ENCODE peak calls at places on chromosomes 3 and 15, in eight cellular contexts. Y is ovary, X is A549, C is right lobe of liver, N is NB4, F is endothelial cell of umbilical vein, T is sigmoid colon, R is breast epithelium. U is an unnamed sample.

GRCh38 chr3:126743350-126743749 is 39.3 kb downstream of the CHCHD6 start:
- DNase-seq in F (no peak), Y (no peak), C (no peak), R (no peak), T (no peak), N (no peak), X (no peak), U (no peak)

GRCh38 chr3:72820405-72820804 is 27.8 kb downstream of the SHQ1 start:
- DNase-seq in C (no peak), R (no peak), F (peak), Y (no peak), N (no peak), T (no peak), X (no peak), U (no peak)

GRCh38 chr15:85805392-85805791 is 10.7 kb upstream of the KLHL25 start:
- DNase-seq in T (no peak), C (no peak), Y (no peak), R (no peak), N (no peak), F (no peak), X (no peak), U (no peak)

GRCh38 chr3:157103860-157104259 is 56.1 kb downstream of the CCNL1 start:
- DNase-seq in T (no peak), X (no peak), Y (no peak), C (no peak), R (no peak), N (no peak), F (no peak), U (no peak)

GRCh38 chr3:20511863-20512262 is 325.9 kb upstream of the SGO1 start:
- DNase-seq in T (no peak), Y (no peak), F (peak), X (peak), N (peak), C (no peak), R (no peak), U (no peak)

GRCh38 chr3:53156368-53156834 is 4.6 kb upstream of the PRKCD start:
- DNase-seq in T (no peak), X (no peak), N (no peak), F (no peak), R (no peak), Y (no peak), C (no peak), U (no peak)

GRCh38 chr3:172613845-172614244 is 90.6 kb upstream of the TNFSF10 start:
- DNase-seq in R (no peak), C (no peak), Y (no peak), F (no peak), N (peak), T (no peak), X (no peak), U (no peak)

GRCh38 chr3:194251891-194252560 is 99.1 kb downstream of the CPN2 start:
- DNase-seq in N (no peak), Y (no peak), R (no peak), T (no peak), X (no peak), C (no peak), F (no peak), U (no peak)

GRCh38 chr3:114554716-114555115 is 260.9 kb downstream of the TIGIT start:
- DNase-seq in X (no peak), F (no peak), N (no peak), Y (no peak), R (no peak), T (no peak), C (no peak), U (no peak)

DNA sequence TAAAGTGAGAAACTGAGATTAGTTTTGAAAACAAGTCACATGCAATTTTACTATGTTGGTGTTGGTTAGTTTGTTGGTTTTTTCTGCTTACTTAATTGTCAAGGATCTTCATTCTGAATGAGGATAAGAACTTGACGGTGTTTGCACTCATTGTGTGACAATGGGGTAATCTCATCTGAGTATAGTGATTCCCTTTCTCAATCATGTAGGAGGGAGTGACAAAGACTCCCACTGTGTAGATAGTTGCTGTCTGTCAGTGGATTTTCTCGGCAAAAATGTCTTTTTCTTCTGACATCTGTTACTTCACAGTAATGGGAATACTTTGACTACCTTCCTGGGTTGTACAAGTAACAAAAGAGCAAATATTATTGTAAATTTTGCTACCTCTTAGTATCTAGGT is 23.5 kb downstream of the KCNH8 start:
- DNase-seq in T (no peak), R (no peak), N (no peak), C (no peak), Y (no peak), F (no peak), X (no peak), U (no peak)
- TF ChIP-seq POLR2A in T (no peak), R (no peak), N (no peak), C (no peak), Y (no peak), F (no peak), X (no peak), U (no peak)

GRCh38 chr3:50627407-50628051 is 10.6 kb downstream of the MAPKAPK3 start:
- DNase-seq in C (no peak), R (no peak), N (peak), F (peak), Y (no peak), T (no peak), X (peak), U (peak)
- TF ChIP-seq CTCF in C (no peak), R (no peak), N (no peak), F (peak), Y (no peak), T (no peak), X (peak), U (peak)

DNA sequence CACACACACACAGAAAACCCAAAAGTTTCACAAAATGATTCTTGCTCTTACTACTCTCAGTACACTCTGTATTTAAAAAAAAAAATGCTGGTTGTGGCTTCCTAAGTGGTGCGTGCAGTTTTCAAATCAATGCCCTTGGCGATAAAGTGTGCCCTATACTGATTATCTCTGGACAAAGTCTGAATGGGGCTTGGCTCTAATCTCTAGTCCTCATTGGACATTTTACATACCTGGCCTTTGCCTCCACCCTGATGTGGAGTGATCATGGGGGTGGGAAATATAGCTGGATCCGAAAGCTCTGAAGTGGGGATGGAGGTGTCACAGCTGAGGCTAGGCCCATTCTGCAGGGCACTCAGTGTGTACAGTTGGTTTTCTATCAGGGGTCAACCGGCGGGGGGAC is 14.1 kb downstream of the B3GNT5 start:
- DNase-seq in C (no peak), R (no peak), X (no peak), Y (no peak), F (no peak), N (no peak), T (no peak), U (no peak)
- TF ChIP-seq POLR2A in C (no peak), R (no peak), X (no peak), Y (no peak), F (no peak), N (no peak), T (no peak), U (no peak)

DNA sequence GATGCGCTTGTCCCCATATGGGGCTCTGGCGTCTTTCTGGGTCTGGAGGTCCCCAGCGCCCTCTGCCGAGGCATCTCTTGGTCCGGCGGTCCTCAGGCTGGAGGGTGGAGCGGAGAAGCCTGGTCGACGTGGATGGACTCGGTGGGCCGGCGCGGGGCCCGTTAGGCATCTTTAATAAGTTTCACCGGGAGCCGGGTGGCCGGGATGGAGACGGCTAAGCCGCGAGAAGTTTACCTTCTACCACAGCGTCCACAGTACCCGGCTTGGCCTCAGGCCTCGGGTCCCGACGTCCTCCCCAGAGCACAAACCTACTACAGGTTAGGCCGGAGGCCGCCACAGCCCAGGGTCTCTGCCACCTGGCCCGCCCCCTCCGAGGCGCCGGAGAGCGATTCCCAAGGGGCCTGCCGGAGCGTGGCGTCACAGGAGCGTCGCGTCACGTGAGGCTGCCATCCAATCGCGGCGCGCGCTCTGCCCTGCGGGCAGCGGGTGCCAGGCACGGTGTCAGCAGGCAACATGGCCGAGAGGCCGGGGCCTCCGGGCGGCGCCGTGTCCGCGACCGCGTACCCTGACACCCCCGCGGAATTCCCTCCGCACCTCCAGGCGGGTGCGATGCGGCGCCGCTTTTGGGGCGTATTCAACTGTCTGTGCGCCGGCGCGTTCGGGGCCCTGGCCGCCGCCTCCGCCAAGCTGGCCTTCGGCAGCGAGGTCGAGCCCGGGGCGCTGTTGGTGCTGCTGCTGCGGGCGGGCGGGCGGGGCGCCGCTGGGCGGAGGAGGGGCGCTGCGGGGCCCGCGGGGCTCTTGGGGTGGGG is at the start of gene TMEM42:
- DNase-seq in Y (peak), N (peak), T (peak), R (peak), X (peak), F (peak), C (peak), U (peak)
- TF ChIP-seq CTCF in Y (no peak), N (no peak), T (no peak), R (no peak), X (no peak), F (peak), C (no peak), U (peak)

GRCh38 chr15:74798388-74799254 is 14.0 kb upstream of the LMAN1L start:
- DNase-seq in C (peak), R (peak), N (no peak), Y (no peak), T (peak), X (no peak), F (no peak), U (peak)
- TF ChIP-seq POLR2A in C (peak), R (no peak), N (no peak), Y (no peak), T (no peak), X (no peak), F (no peak), U (no peak)

GRCh38 chr3:61371123-61371522 is 119.9 kb upstream of the FHIT start:
- DNase-seq in Y (no peak), F (peak), N (peak), R (no peak), T (no peak), C (no peak), X (peak), U (no peak)
- TF ChIP-seq CTCF in Y (no peak), F (peak), N (peak), R (no peak), T (peak), C (peak), X (peak), U (no peak)

GRCh38 chr15:68316061-68316804 is 38.7 kb downstream of the FEM1B start:
- DNase-seq in R (peak), C (no peak), X (no peak), T (peak), Y (peak), N (no peak), F (peak), U (peak)

GRCh38 chr15:68314563-68314962 is 37.0 kb downstream of the FEM1B start:
- DNase-seq in T (no peak), F (no peak), Y (peak), X (no peak), C (no peak), N (no peak), R (peak), U (no peak)

GRCh38 chr15:68315495-68316007 is 38.0 kb downstream of the FEM1B start:
- DNase-seq in Y (peak), X (no peak), F (peak), R (no peak), N (no peak), T (no peak), C (no peak), U (no peak)

GRCh38 chr15:68313501-68314390 is 36.2 kb downstream of the FEM1B start:
- DNase-seq in T (no peak), C (no peak), R (peak), X (no peak), N (no peak), F (no peak), Y (peak), U (no peak)

DNA sequence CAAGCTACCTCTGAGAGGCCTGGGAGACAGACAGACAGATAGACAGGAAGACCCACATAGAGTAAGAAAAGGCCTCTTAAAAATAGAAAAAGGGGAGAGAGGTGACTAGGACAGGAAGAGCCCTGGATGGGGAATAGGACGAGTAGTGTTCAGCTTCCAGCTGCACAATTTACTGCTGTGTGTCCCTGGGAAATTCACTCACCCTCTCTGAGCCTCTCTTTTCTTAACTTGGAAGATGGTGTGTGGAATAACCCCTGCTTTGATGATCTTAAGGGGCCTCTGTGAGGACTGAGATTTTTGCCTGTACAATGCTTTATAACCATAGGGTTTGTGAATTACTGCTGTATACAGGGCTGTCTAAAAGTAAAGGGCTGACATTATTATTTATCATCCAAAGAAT is 37.5 kb downstream of the FEM1B start:
- DNase-seq in R (peak), Y (no peak), F (no peak), N (no peak), C (no peak), T (no peak), X (no peak), U (no peak)
- TF ChIP-seq POLR2A in R (no peak), Y (no peak), F (no peak), N (no peak), C (no peak), T (no peak), X (no peak), U (no peak)